ENCODE peak calls at places on chromosome 17, in four cellular contexts. M is CD8-positive, alpha-beta T cell; Q is ascending aorta; A is lung. S is an unnamed sample.

GRCh38 chr17:7079581-7080444 is at the start of gene CLEC10A:
- DNase-seq in M (no peak), Q (peak; percentile 61), A (no peak), S (no peak)

GRCh38 chr17:34485999-34486398 is 93.4 kb upstream of the TMEM132E start:
- DNase-seq in M (no peak), Q (no peak), A (no peak), S (no peak)

GRCh38 chr17:5667871-5668270 is 83.6 kb upstream of the NLRP1 start:
- DNase-seq in M (no peak), Q (peak; percentile 43), A (no peak), S (no peak)

GRCh38 chr17:80115159-80115558 is 13.8 kb downstream of the GAA start:
- DNase-seq in M (no peak), Q (no peak), A (no peak), S (no peak)

GRCh38 chr17:74842146-74842598 is 17.5 kb downstream of the GRIN2C start:
- DNase-seq in M (no peak), Q (no peak), A (no peak), S (no peak)

GRCh38 chr17:44236444-44236991 is 17.0 kb upstream of the UBTF start:
- DNase-seq in M (no peak), Q (no peak), A (no peak), S (no peak)

GRCh38 chr17:50593321-50593720 is 32.8 kb downstream of the CACNA1G start:
- DNase-seq in M (no peak), Q (no peak), A (peak; percentile 66), S (no peak)

GRCh38 chr17:48985436-48986245 is 11.5 kb upstream of the IGF2BP1 start:
- DNase-seq in M (no peak), Q (peak; percentile 19), A (no peak), S (no peak)

GRCh38 chr17:50604470-50604869 is 30.2 kb upstream of the ABCC3 start:
- DNase-seq in M (no peak), Q (no peak), A (no peak), S (peak; percentile 19)

DNA sequence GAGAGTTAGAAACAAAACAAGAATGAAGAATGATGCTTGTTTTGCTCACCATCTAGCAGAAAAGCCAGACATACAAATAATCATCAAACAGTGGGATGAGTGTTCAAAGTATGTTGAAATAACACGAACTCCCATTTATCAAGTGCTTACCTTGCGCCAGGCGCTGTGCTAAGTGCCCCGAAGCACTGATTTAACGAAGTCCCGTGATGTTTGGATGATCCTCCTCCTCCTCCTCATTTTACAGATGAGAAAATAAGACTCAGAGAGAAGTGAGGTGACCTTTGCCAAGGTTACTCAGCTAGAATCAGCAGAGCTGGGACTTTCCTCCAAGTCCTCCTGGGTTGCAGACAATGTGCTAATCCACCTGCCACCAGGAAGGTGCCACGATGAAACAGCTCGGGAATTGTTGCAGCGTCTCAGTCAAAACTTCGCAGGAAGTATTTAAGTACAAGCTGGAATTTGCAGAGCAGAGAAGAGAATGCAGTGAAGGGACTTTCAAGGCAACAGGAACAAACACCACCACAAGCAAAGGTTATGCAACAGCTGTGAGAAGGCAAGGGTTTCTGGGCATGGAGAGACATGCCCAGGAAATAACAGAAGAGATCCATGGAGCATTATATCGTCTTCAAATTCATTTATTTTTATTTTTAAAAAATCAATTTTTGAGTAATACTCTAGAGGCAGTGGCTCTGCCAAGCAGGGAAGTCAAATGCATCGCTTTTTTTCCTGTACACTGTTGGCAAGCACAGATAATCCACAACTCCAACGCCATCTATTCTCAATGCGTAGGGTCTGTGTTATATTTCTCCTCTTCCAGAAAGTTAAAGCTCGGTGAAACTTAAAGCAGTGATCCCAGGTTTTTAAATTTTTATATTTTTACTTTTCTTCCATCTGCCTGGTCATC is 11.1 kb downstream of the PRCD start:
- DNase-seq in M (no peak), Q (no peak), A (peak; percentile 51), S (no peak)
- H3K4me3 ChIP-seq in M (no peak overlapping the region), Q (no peak overlapping the region), A (no peak overlapping the region), S (no peak overlapping the region)

DNA sequence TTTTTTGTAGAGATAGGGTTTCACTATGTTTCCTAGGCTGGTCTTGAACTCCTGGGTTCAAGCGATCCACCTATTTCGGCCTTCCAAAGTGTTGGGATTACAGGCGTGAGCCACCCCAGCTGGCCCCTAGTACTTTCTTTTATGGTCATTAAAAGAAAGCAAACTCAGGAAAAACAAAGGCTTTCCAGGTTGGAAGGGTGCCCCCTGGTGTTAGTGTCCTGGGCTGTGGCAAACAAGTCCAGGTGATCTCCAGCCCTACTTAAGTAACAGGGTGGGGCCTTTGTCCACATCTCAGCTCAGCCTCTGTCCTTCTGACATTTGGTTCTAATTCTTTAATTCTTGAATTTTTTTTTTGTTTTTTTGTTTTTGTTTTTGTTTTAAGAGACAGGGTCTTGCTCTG is 6.9 kb downstream of the IGFBP4 start:
- DNase-seq in M (peak; percentile 19), Q (no peak), A (no peak), S (peak; percentile 84)
- TF ChIP-seq CTCF in M (peak; percentile 28), Q (peak; percentile 29), A (no peak), S (peak; percentile 73)

GRCh38 chr17:57808882-57809281 is 41.0 kb downstream of the MRPS23 start:
- DNase-seq in M (no peak), Q (no peak), A (no peak), S (no peak)

GRCh38 chr17:57811633-57812280 is 38.1 kb downstream of the MRPS23 start:
- DNase-seq in M (no peak), Q (no peak), A (no peak), S (no peak)

GRCh38 chr17:57809879-57810278 is 40.0 kb downstream of the MRPS23 start:
- DNase-seq in M (no peak), Q (no peak), A (no peak), S (no peak)

GRCh38 chr17:57806083-57806830 is 43.6 kb downstream of the MRPS23 start:
- DNase-seq in M (no peak), Q (no peak), A (no peak), S (no peak)

DNA sequence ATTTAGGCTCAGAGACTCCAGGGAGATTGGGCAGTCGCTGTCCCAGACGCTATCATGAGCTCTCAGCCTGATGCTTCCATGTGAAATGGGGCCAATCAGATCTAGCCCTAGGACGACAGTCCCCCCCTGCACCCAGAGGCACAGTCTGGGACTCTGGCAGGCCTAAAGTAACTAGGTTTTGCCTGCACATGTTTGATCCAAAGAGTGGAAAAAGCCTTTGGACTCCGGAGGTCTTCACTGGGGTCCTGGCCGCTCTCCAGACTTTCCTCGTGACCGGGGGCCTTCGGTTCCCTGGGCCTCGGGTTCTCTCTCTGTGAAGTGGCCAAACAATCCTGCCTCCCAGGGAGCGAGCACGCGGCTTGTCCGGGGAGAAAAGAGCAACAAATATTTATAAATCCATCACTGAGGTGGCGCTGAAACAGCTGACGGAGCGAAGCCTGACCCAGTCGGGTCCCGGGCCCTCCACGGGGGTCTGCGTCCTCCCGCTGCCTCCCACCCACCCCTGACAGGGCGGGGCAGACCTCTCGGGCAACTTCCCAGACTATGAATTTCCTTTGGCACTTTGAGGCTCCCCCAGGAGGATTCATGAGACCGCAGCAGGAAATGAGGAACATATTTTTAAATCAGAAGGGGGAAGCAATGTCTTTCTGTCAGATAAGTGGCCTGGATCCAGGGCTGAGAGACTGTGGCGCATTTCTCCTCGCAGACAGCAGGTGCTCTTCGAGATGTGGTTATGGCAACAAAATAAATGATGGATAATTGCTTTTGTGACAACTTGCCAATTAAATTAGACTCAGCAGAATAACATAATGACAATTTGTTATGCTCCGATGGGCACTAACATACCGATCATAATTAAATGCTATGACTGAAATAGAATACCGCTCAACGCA is 38.9 kb downstream of the MRPS23 start:
- DNase-seq in M (no peak), Q (no peak), A (no peak), S (peak; percentile 11)
- H3K4me3 ChIP-seq in M (no peak overlapping the region), Q (peak overlapping the region; percentile 58), A (no peak overlapping the region), S (no peak overlapping the region)

GRCh38 chr17:29905879-29906167 is 24.2 kb downstream of the SSH2 start:
- DNase-seq in M (no peak), Q (no peak), A (no peak), S (no peak)

GRCh38 chr17:29906969-29907368 is 23.1 kb downstream of the SSH2 start:
- DNase-seq in M (no peak), Q (no peak), A (no peak), S (no peak)

GRCh38 chr17:29911641-29912177 is 18.3 kb downstream of the SSH2 start:
- DNase-seq in M (no peak), Q (no peak), A (no peak), S (no peak)

GRCh38 chr17:29905086-29905878 is 24.7 kb downstream of the SSH2 start:
- DNase-seq in M (no peak), Q (no peak), A (no peak), S (peak; percentile 20)

DNA sequence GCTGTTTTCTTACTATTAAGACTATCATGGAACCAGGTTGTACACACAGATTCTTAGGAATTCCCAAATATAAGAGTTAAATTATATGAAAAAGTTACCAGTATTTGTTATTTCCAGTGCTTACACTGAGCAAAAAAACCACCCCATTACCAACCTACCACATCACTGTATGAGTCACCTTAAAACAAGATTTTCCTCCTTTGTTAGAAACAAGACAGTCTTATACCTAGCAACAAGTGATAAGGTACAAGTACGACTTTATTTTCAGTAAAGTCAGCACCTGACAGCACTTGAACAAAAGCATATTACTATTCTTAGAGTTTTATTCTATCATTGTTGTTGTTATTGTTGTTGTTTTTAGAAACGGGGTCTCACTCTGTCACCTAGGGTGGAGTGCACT is 20.4 kb downstream of the SSH2 start:
- DNase-seq in M (no peak), Q (no peak), A (no peak), S (no peak)
- TF ChIP-seq CTCF in M (no peak), Q (no peak), A (no peak), S (no peak)